ENCODE peak calls at places on chromosome 21, in ten cellular contexts. One of them, this sample, is unnamed.

GRCh38 chr21:45874716-45875415 is 106.7 kb upstream of the COL6A1 start:
- DNase-seq in A673: peak; percentile 62
- DNase-seq in lower lobe of right lung: peak; percentile 35
- DNase-seq in ovary: peak; percentile 76
- DNase-seq in A549: no peak
- DNase-seq in mesenchymal stem cell: peak; percentile 98
- DNase-seq in heart right ventricle: no peak
- DNase-seq in Panc1: no peak
- DNase-seq in suprapubic skin: peak; percentile 74
- DNase-seq in mammary epithelial cell: no peak
- DNase-seq in this sample: peak; percentile 56

GRCh38 chr21:29403291-29403690 is 104.6 kb downstream of the BACH1 start:
- DNase-seq in A673: no peak
- DNase-seq in lower lobe of right lung: no peak
- DNase-seq in ovary: no peak
- DNase-seq in A549: no peak
- DNase-seq in mesenchymal stem cell: no peak
- DNase-seq in heart right ventricle: no peak
- DNase-seq in Panc1: no peak
- DNase-seq in suprapubic skin: no peak
- DNase-seq in mammary epithelial cell: no peak
- DNase-seq in this sample: no peak

GRCh38 chr21:33688343-33688742 is 46.0 kb downstream of the ITSN1 start:
- DNase-seq in A673: no peak
- DNase-seq in lower lobe of right lung: no peak
- DNase-seq in ovary: no peak
- DNase-seq in A549: no peak
- DNase-seq in mesenchymal stem cell: no peak
- DNase-seq in heart right ventricle: no peak
- DNase-seq in Panc1: no peak
- DNase-seq in suprapubic skin: no peak
- DNase-seq in mammary epithelial cell: no peak
- DNase-seq in this sample: no peak

GRCh38 chr21:46295177-46295711 is 9.1 kb downstream of the YBEY start:
- DNase-seq in A673: peak; percentile 76
- DNase-seq in lower lobe of right lung: no peak
- DNase-seq in ovary: no peak
- DNase-seq in A549: no peak
- DNase-seq in mesenchymal stem cell: no peak
- DNase-seq in heart right ventricle: peak; percentile 38
- DNase-seq in Panc1: no peak
- DNase-seq in suprapubic skin: no peak
- DNase-seq in mammary epithelial cell: no peak
- DNase-seq in this sample: no peak

GRCh38 chr21:35849131-35849530 is 211.2 kb downstream of the SETD4 start:
- DNase-seq in A673: no peak
- DNase-seq in lower lobe of right lung: no peak
- DNase-seq in ovary: no peak
- DNase-seq in A549: no peak
- DNase-seq in mesenchymal stem cell: no peak
- DNase-seq in heart right ventricle: peak; percentile 16
- DNase-seq in Panc1: no peak
- DNase-seq in suprapubic skin: no peak
- DNase-seq in mammary epithelial cell: no peak
- DNase-seq in this sample: no peak

GRCh38 chr21:38159355-38159754 is 97.4 kb upstream of the KCNJ15 start:
- DNase-seq in A673: peak; percentile 71
- DNase-seq in lower lobe of right lung: peak; percentile 62
- DNase-seq in ovary: peak; percentile 59
- DNase-seq in A549: no peak
- DNase-seq in mesenchymal stem cell: peak; percentile 75
- DNase-seq in heart right ventricle: peak; percentile 62
- DNase-seq in Panc1: peak; percentile 33
- DNase-seq in suprapubic skin: no peak
- DNase-seq in mammary epithelial cell: peak; percentile 52
- DNase-seq in this sample: no peak

GRCh38 chr21:39012314-39013230 is 170.7 kb downstream of the PSMG1 start:
- DNase-seq in A673: no peak
- DNase-seq in lower lobe of right lung: no peak
- DNase-seq in ovary: no peak
- DNase-seq in A549: no peak
- DNase-seq in mesenchymal stem cell: no peak
- DNase-seq in heart right ventricle: no peak
- DNase-seq in Panc1: no peak
- DNase-seq in suprapubic skin: no peak
- DNase-seq in mammary epithelial cell: no peak
- DNase-seq in this sample: peak; percentile 36

GRCh38 chr21:36968414-36968813 is 1.9 kb upstream of the HLCS start:
- DNase-seq in A673: no peak
- DNase-seq in lower lobe of right lung: no peak
- DNase-seq in ovary: no peak
- DNase-seq in A549: no peak
- DNase-seq in mesenchymal stem cell: no peak
- DNase-seq in heart right ventricle: no peak
- DNase-seq in Panc1: no peak
- DNase-seq in suprapubic skin: no peak
- DNase-seq in mammary epithelial cell: no peak
- DNase-seq in this sample: no peak

GRCh38 chr21:46226920-46227599 is 1.5 kb downstream of the LSS start:
- DNase-seq in A673: peak; percentile 39
- DNase-seq in lower lobe of right lung: no peak
- DNase-seq in ovary: no peak
- DNase-seq in A549: no peak
- DNase-seq in mesenchymal stem cell: peak; percentile 79
- DNase-seq in heart right ventricle: no peak
- DNase-seq in Panc1: no peak
- DNase-seq in suprapubic skin: peak; percentile 60
- DNase-seq in mammary epithelial cell: peak; percentile 86
- DNase-seq in this sample: peak; percentile 39

GRCh38 chr21:32693581-32693980 is 34.2 kb downstream of the SYNJ1 start:
- DNase-seq in A673: no peak
- DNase-seq in lower lobe of right lung: no peak
- DNase-seq in ovary: no peak
- DNase-seq in A549: no peak
- DNase-seq in mesenchymal stem cell: no peak
- DNase-seq in heart right ventricle: no peak
- DNase-seq in Panc1: no peak
- DNase-seq in suprapubic skin: no peak
- DNase-seq in mammary epithelial cell: no peak
- DNase-seq in this sample: no peak

GRCh38 chr21:15825699-15826098 is 95.9 kb downstream of the USP25 start:
- DNase-seq in A673: no peak
- DNase-seq in lower lobe of right lung: no peak
- DNase-seq in ovary: no peak
- DNase-seq in A549: no peak
- DNase-seq in mesenchymal stem cell: no peak
- DNase-seq in heart right ventricle: no peak
- DNase-seq in Panc1: no peak
- DNase-seq in suprapubic skin: no peak
- DNase-seq in mammary epithelial cell: no peak
- DNase-seq in this sample: no peak

GRCh38 chr21:42222821-42223390 is 4.0 kb downstream of the ABCG1 start:
- DNase-seq in A673: no peak
- DNase-seq in lower lobe of right lung: no peak
- DNase-seq in ovary: no peak
- DNase-seq in A549: no peak
- DNase-seq in mesenchymal stem cell: no peak
- DNase-seq in heart right ventricle: no peak
- DNase-seq in Panc1: no peak
- DNase-seq in suprapubic skin: peak; percentile 32
- DNase-seq in mammary epithelial cell: no peak
- DNase-seq in this sample: no peak
- H3K4me1 ChIP-seq in A673: peaks cover 9% of the 10 kb centered on the region
- H3K4me1 ChIP-seq in lower lobe of right lung: peaks cover 55% of the 10 kb centered on the region
- H3K4me1 ChIP-seq in ovary: no peaks in the 10 kb centered on the region
- H3K4me1 ChIP-seq in A549: peaks cover 17% of the 10 kb centered on the region
- H3K4me1 ChIP-seq in mesenchymal stem cell: peaks cover 18% of the 10 kb centered on the region
- H3K4me1 ChIP-seq in heart right ventricle: peaks cover 46% of the 10 kb centered on the region
- H3K4me1 ChIP-seq in Panc1: no peaks in the 10 kb centered on the region
- H3K4me1 ChIP-seq in suprapubic skin: peaks cover 45% of the 10 kb centered on the region
- H3K4me1 ChIP-seq in mammary epithelial cell: peaks cover 39% of the 10 kb centered on the region
- H3K4me1 ChIP-seq in this sample: no peaks in the 10 kb centered on the region

GRCh38 chr21:43331962-43332458 is 94.9 kb downstream of the SIK1 start:
- DNase-seq in A673: no peak
- DNase-seq in lower lobe of right lung: peak; percentile 71
- DNase-seq in ovary: peak; percentile 88
- DNase-seq in A549: peak; percentile 78
- DNase-seq in mesenchymal stem cell: peak; percentile 98
- DNase-seq in heart right ventricle: peak; percentile 58
- DNase-seq in Panc1: no peak
- DNase-seq in suprapubic skin: no peak
- DNase-seq in mammary epithelial cell: no peak
- DNase-seq in this sample: no peak

GRCh38 chr21:43332872-43333300 is 94.0 kb downstream of the SIK1 start:
- DNase-seq in A673: no peak
- DNase-seq in lower lobe of right lung: no peak
- DNase-seq in ovary: no peak
- DNase-seq in A549: no peak
- DNase-seq in mesenchymal stem cell: peak; percentile 73
- DNase-seq in heart right ventricle: no peak
- DNase-seq in Panc1: no peak
- DNase-seq in suprapubic skin: no peak
- DNase-seq in mammary epithelial cell: no peak
- DNase-seq in this sample: no peak

GRCh38 chr21:43332461-43332860 is 94.5 kb downstream of the SIK1 start:
- DNase-seq in A673: no peak
- DNase-seq in lower lobe of right lung: no peak
- DNase-seq in ovary: no peak
- DNase-seq in A549: no peak
- DNase-seq in mesenchymal stem cell: no peak
- DNase-seq in heart right ventricle: no peak
- DNase-seq in Panc1: no peak
- DNase-seq in suprapubic skin: no peak
- DNase-seq in mammary epithelial cell: no peak
- DNase-seq in this sample: no peak

GRCh38 chr21:43334214-43334958 is 92.5 kb downstream of the SIK1 start:
- DNase-seq in A673: no peak
- DNase-seq in lower lobe of right lung: no peak
- DNase-seq in ovary: no peak
- DNase-seq in A549: no peak
- DNase-seq in mesenchymal stem cell: no peak
- DNase-seq in heart right ventricle: no peak
- DNase-seq in Panc1: no peak
- DNase-seq in suprapubic skin: no peak
- DNase-seq in mammary epithelial cell: no peak
- DNase-seq in this sample: no peak

DNA sequence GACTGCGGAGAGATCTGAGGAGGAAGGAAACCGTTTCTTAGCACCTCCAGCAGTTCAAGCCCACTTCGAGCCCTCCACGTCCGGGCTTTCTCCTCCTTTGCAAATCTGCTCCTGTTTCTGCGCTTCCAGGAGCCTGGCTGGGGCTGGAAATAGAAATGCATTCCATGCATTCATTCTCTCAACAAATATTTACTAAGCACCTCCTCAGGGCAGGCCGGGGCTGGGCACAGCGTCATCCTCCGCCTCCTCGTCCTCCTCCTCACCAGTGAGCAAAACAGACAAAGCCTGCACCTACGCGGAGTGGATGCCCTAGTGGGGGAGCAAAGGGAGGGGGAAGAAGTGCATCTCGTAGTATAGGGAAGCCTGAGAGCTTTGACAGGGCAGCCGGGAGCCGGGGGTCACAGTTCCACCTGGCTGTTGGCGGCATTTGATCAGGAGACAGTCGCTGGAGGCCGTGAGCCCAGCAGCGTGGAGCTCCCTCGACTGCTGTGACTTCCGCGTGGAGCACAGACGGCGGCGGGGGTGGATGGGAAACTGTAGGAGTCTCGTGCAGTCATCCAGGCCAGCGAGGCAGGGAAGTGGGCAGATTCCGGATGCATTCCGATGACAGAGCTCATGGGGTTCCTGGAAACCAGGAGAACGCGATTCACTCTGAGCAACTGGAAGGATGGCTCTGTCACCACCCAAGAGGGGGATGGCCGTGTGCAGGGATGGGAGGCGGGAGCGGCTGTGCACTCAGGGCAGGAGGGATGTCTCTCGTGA is 93.4 kb downstream of the SIK1 start:
- DNase-seq in A673: no peak
- DNase-seq in lower lobe of right lung: peak; percentile 79
- DNase-seq in ovary: peak; percentile 74
- DNase-seq in A549: peak; percentile 65
- DNase-seq in mesenchymal stem cell: peak; percentile 97
- DNase-seq in heart right ventricle: peak; percentile 62
- DNase-seq in Panc1: no peak
- DNase-seq in suprapubic skin: no peak
- DNase-seq in mammary epithelial cell: peak; percentile 81
- DNase-seq in this sample: no peak
- H3K4me3 ChIP-seq in A673: no peak overlapping the region
- H3K4me3 ChIP-seq in lower lobe of right lung: no peak overlapping the region
- H3K4me3 ChIP-seq in ovary: no peak overlapping the region
- H3K4me3 ChIP-seq in A549: peak overlapping the region; percentile 35
- H3K4me3 ChIP-seq in mesenchymal stem cell: no peak overlapping the region
- H3K4me3 ChIP-seq in heart right ventricle: no peak overlapping the region
- H3K4me3 ChIP-seq in Panc1: no peak overlapping the region
- H3K4me3 ChIP-seq in suprapubic skin: peak overlapping the region; percentile 1
- H3K4me3 ChIP-seq in mammary epithelial cell: peak overlapping the region; percentile 15
- H3K4me3 ChIP-seq in this sample: no peak overlapping the region

GRCh38 chr21:17636711-17637110 is 24.0 kb upstream of the BTG3 start:
- DNase-seq in A673: no peak
- DNase-seq in lower lobe of right lung: no peak
- DNase-seq in ovary: no peak
- DNase-seq in A549: no peak
- DNase-seq in mesenchymal stem cell: no peak
- DNase-seq in heart right ventricle: no peak
- DNase-seq in Panc1: no peak
- DNase-seq in suprapubic skin: no peak
- DNase-seq in mammary epithelial cell: no peak
- DNase-seq in this sample: no peak

GRCh38 chr21:17644186-17644585 is 31.5 kb upstream of the BTG3 start:
- DNase-seq in A673: no peak
- DNase-seq in lower lobe of right lung: no peak
- DNase-seq in ovary: no peak
- DNase-seq in A549: no peak
- DNase-seq in mesenchymal stem cell: no peak
- DNase-seq in heart right ventricle: no peak
- DNase-seq in Panc1: no peak
- DNase-seq in suprapubic skin: no peak
- DNase-seq in mammary epithelial cell: no peak
- DNase-seq in this sample: no peak

GRCh38 chr21:17646790-17647189 is 34.1 kb upstream of the BTG3 start:
- DNase-seq in A673: no peak
- DNase-seq in lower lobe of right lung: no peak
- DNase-seq in ovary: no peak
- DNase-seq in A549: no peak
- DNase-seq in mesenchymal stem cell: no peak
- DNase-seq in heart right ventricle: no peak
- DNase-seq in Panc1: no peak
- DNase-seq in suprapubic skin: no peak
- DNase-seq in mammary epithelial cell: no peak
- DNase-seq in this sample: no peak

GRCh38 chr21:17640821-17641220 is 28.1 kb upstream of the BTG3 start:
- DNase-seq in A673: no peak
- DNase-seq in lower lobe of right lung: no peak
- DNase-seq in ovary: no peak
- DNase-seq in A549: no peak
- DNase-seq in mesenchymal stem cell: no peak
- DNase-seq in heart right ventricle: no peak
- DNase-seq in Panc1: no peak
- DNase-seq in suprapubic skin: no peak
- DNase-seq in mammary epithelial cell: no peak
- DNase-seq in this sample: no peak
- H3K4me1 ChIP-seq in A673: no peaks in the 10 kb centered on the region
- H3K4me1 ChIP-seq in lower lobe of right lung: no peaks in the 10 kb centered on the region
- H3K4me1 ChIP-seq in ovary: no peaks in the 10 kb centered on the region
- H3K4me1 ChIP-seq in A549: no peaks in the 10 kb centered on the region
- H3K4me1 ChIP-seq in mesenchymal stem cell: no peaks in the 10 kb centered on the region
- H3K4me1 ChIP-seq in heart right ventricle: no peaks in the 10 kb centered on the region
- H3K4me1 ChIP-seq in Panc1: no peaks in the 10 kb centered on the region
- H3K4me1 ChIP-seq in suprapubic skin: no peaks in the 10 kb centered on the region
- H3K4me1 ChIP-seq in mammary epithelial cell: no peaks in the 10 kb centered on the region
- H3K4me1 ChIP-seq in this sample: no peaks in the 10 kb centered on the region

GRCh38 chr21:44353200-44353970 is at the start of gene TRPM2:
- DNase-seq in A673: no peak
- DNase-seq in lower lobe of right lung: peak; percentile 80
- DNase-seq in ovary: no peak
- DNase-seq in A549: no peak
- DNase-seq in mesenchymal stem cell: no peak
- DNase-seq in heart right ventricle: peak; percentile 64
- DNase-seq in Panc1: no peak
- DNase-seq in suprapubic skin: peak; percentile 64
- DNase-seq in mammary epithelial cell: no peak
- DNase-seq in this sample: peak; percentile 79
- H3K4me3 ChIP-seq in A673: no peak within 1 kb of the TSS
- H3K4me3 ChIP-seq in lower lobe of right lung: peak within 1 kb of the TSS; percentile 42
- H3K4me3 ChIP-seq in ovary: no peak within 1 kb of the TSS
- H3K4me3 ChIP-seq in A549: no peak within 1 kb of the TSS
- H3K4me3 ChIP-seq in mesenchymal stem cell: peak within 1 kb of the TSS; percentile 36
- H3K4me3 ChIP-seq in heart right ventricle: peak within 1 kb of the TSS; percentile 61
- H3K4me3 ChIP-seq in Panc1: no peak within 1 kb of the TSS
- H3K4me3 ChIP-seq in suprapubic skin: peak within 1 kb of the TSS; percentile 19
- H3K4me3 ChIP-seq in mammary epithelial cell: no peak within 1 kb of the TSS
- H3K4me3 ChIP-seq in this sample: no peak within 1 kb of the TSS